ENCODE peak calls at places on chromosomes 3 and 15, in seven cellular contexts. W is skeletal muscle cell, M is Ammon's horn, Q is GM13976, P is SJSA1, X is myocyte, E is left kidney. L is an unnamed sample.

GRCh38 chr3:52085883-52086282 is 29.5 kb upstream of the DUSP7 start:
- DNase-seq in M (no peak), X (peak), E (no peak), W (no peak), P (no peak), Q (no peak), L (no peak)

GRCh38 chr3:178699810-178700209 is 163.6 kb downstream of the KCNMB2 start:
- DNase-seq in P (no peak), M (no peak), E (no peak), X (peak), W (no peak), Q (no peak), L (no peak)

GRCh38 chr3:119562307-119562961 is 3.0 kb upstream of the CD80 start:
- DNase-seq in Q (peak), E (no peak), W (no peak), X (peak), P (no peak), M (no peak), L (peak)

GRCh38 chr3:114942773-114943172 is 204.3 kb downstream of the ZBTB20 start:
- DNase-seq in P (no peak), Q (no peak), X (no peak), E (no peak), M (no peak), W (no peak), L (no peak)

GRCh38 chr15:45834622-45835021 is 199.8 kb downstream of the SQOR start:
- DNase-seq in W (no peak), E (no peak), M (no peak), X (no peak), Q (no peak), P (no peak), L (no peak)

GRCh38 chr15:95304116-95304873 is 1026.2 kb upstream of the NR2F2 start:
- DNase-seq in E (peak), Q (no peak), M (peak), W (peak), X (peak), P (peak), L (no peak)

GRCh38 chr3:10683106-10683505 is 132.9 kb upstream of the SLC6A11 start:
- DNase-seq in X (peak), E (no peak), P (no peak), W (no peak), Q (no peak), M (no peak), L (no peak)

GRCh38 chr3:67653425-67654098 is 850 bp downstream of the SUCLG2 start:
- DNase-seq in X (peak), Q (no peak), P (no peak), M (no peak), W (no peak), E (no peak), L (no peak)

GRCh38 chr3:67531149-67532101 is 123.0 kb downstream of the SUCLG2 start:
- DNase-seq in E (no peak), W (no peak), X (no peak), Q (no peak), P (peak), M (no peak), L (no peak)

GRCh38 chr3:23183731-23184130 is 19.4 kb upstream of the UBE2E2 start:
- DNase-seq in E (peak), P (peak), W (no peak), M (peak), Q (no peak), X (peak), L (no peak)

GRCh38 chr3:157906627-157907026 is 199.6 kb downstream of the SHOX2 start:
- DNase-seq in W (no peak), P (no peak), E (no peak), Q (no peak), M (no peak), X (peak), L (no peak)

GRCh38 chr15:94671845-94672524 is 440.6 kb downstream of the MCTP2 start:
- DNase-seq in P (no peak), E (peak), Q (no peak), M (peak), X (peak), W (no peak), L (no peak)

GRCh38 chr15:100860829-100861510 is 18.7 kb upstream of the ALDH1A3 start:
- DNase-seq in P (no peak), W (no peak), Q (no peak), X (no peak), E (no peak), M (no peak), L (no peak)

GRCh38 chr3:57872606-57873005 is 116.5 kb downstream of the SLMAP start:
- DNase-seq in E (no peak), Q (no peak), X (no peak), W (no peak), M (no peak), P (peak), L (no peak)

GRCh38 chr3:52086939-52087675 is 30.7 kb upstream of the DUSP7 start:
- DNase-seq in Q (peak), M (no peak), P (no peak), X (no peak), E (no peak), W (peak), L (no peak)

L was measured in activated T-helper 9 cell treated with anti-CD3 and anti-CD28 coated beads, Interleukin-2, amount 50 U/mL, for 16 hours.